ENCODE peak calls at places on chromosomes 6 and 20, in ten cellular contexts. One of them, this sample, is unnamed.

GRCh38 chr20:62740286-62741141 is 31.9 kb downstream of the NTSR1 start:
- DNase-seq in endothelial cell: no peak
- DNase-seq in Right ventricle myocardium superior: peak
- DNase-seq in activated B cell treated with CpG ODN at 0.5 μM for 24 hours: peak
- DNase-seq in RPMI8226: peak
- DNase-seq in Ammon's horn: no peak
- DNase-seq in substantia nigra: no peak
- DNase-seq in T-helper 1 cell: peak
- DNase-seq in AG04450: peak
- DNase-seq in NCI-H2107: no peak
- DNase-seq in this sample: no peak

GRCh38 chr20:11287156-11287555 is 613.4 kb upstream of the JAG1 start:
- DNase-seq in activated B cell treated with CpG ODN at 0.5 μM for 24 hours: no peak
- DNase-seq in NCI-H2107: no peak
- DNase-seq in Ammon's horn: no peak
- DNase-seq in RPMI8226: no peak
- DNase-seq in Right ventricle myocardium superior: no peak
- DNase-seq in AG04450: no peak
- DNase-seq in T-helper 1 cell: no peak
- DNase-seq in substantia nigra: no peak
- DNase-seq in endothelial cell: no peak
- DNase-seq in this sample: no peak

GRCh38 chr6:17519120-17519519 is 81.0 kb upstream of the FAM8A1 start:
- DNase-seq in activated B cell treated with CpG ODN at 0.5 μM for 24 hours: no peak
- DNase-seq in endothelial cell: no peak
- DNase-seq in Right ventricle myocardium superior: no peak
- DNase-seq in RPMI8226: no peak
- DNase-seq in Ammon's horn: no peak
- DNase-seq in AG04450: no peak
- DNase-seq in T-helper 1 cell: no peak
- DNase-seq in substantia nigra: no peak
- DNase-seq in NCI-H2107: no peak
- DNase-seq in this sample: no peak

GRCh38 chr20:3777726-3778629 is 3.3 kb downstream of the SPEF1 start:
- DNase-seq in activated B cell treated with CpG ODN at 0.5 μM for 24 hours: peak
- DNase-seq in Ammon's horn: peak
- DNase-seq in endothelial cell: peak
- DNase-seq in Right ventricle myocardium superior: peak
- DNase-seq in substantia nigra: no peak
- DNase-seq in T-helper 1 cell: peak
- DNase-seq in AG04450: no peak
- DNase-seq in NCI-H2107: no peak
- DNase-seq in RPMI8226: peak
- DNase-seq in this sample: no peak

GRCh38 chr6:65170273-65170672 is 536.8 kb downstream of the EYS start:
- DNase-seq in endothelial cell: no peak
- DNase-seq in substantia nigra: no peak
- DNase-seq in AG04450: no peak
- DNase-seq in RPMI8226: no peak
- DNase-seq in Right ventricle myocardium superior: no peak
- DNase-seq in NCI-H2107: no peak
- DNase-seq in T-helper 1 cell: no peak
- DNase-seq in Ammon's horn: no peak
- DNase-seq in activated B cell treated with CpG ODN at 0.5 μM for 24 hours: no peak
- DNase-seq in this sample: no peak

GRCh38 chr6:157188213-157188612 is 135.1 kb downstream of the TMEM242 start:
- DNase-seq in Ammon's horn: no peak
- DNase-seq in NCI-H2107: no peak
- DNase-seq in Right ventricle myocardium superior: no peak
- DNase-seq in substantia nigra: no peak
- DNase-seq in activated B cell treated with CpG ODN at 0.5 μM for 24 hours: no peak
- DNase-seq in T-helper 1 cell: no peak
- DNase-seq in AG04450: peak
- DNase-seq in endothelial cell: no peak
- DNase-seq in RPMI8226: no peak
- DNase-seq in this sample: no peak

GRCh38 chr6:56986611-56987010 is 31.7 kb downstream of the BEND6 start:
- DNase-seq in endothelial cell: no peak
- DNase-seq in substantia nigra: no peak
- DNase-seq in NCI-H2107: no peak
- DNase-seq in Right ventricle myocardium superior: no peak
- DNase-seq in AG04450: no peak
- DNase-seq in activated B cell treated with CpG ODN at 0.5 μM for 24 hours: no peak
- DNase-seq in Ammon's horn: no peak
- DNase-seq in T-helper 1 cell: no peak
- DNase-seq in RPMI8226: no peak
- DNase-seq in this sample: no peak

GRCh38 chr6:158560787-158561246 is 926 bp downstream of the TMEM181 start:
- DNase-seq in substantia nigra: no peak
- DNase-seq in RPMI8226: peak
- DNase-seq in Ammon's horn: no peak
- DNase-seq in endothelial cell: no peak
- DNase-seq in NCI-H2107: no peak
- DNase-seq in T-helper 1 cell: no peak
- DNase-seq in activated B cell treated with CpG ODN at 0.5 μM for 24 hours: peak
- DNase-seq in Right ventricle myocardium superior: no peak
- DNase-seq in AG04450: no peak
- DNase-seq in this sample: no peak

GRCh38 chr20:21529863-21530262 is 16.0 kb upstream of the NKX2-2 start:
- DNase-seq in substantia nigra: no peak
- DNase-seq in activated B cell treated with CpG ODN at 0.5 μM for 24 hours: no peak
- DNase-seq in T-helper 1 cell: no peak
- DNase-seq in Right ventricle myocardium superior: no peak
- DNase-seq in RPMI8226: no peak
- DNase-seq in Ammon's horn: peak
- DNase-seq in NCI-H2107: no peak
- DNase-seq in AG04450: no peak
- DNase-seq in endothelial cell: no peak
- DNase-seq in this sample: no peak

GRCh38 chr20:58888521-58889333 is 36.2 kb downstream of the GNAS start:
- DNase-seq in NCI-H2107: no peak
- DNase-seq in Ammon's horn: peak
- DNase-seq in endothelial cell: peak
- DNase-seq in substantia nigra: peak
- DNase-seq in RPMI8226: peak
- DNase-seq in Right ventricle myocardium superior: peak
- DNase-seq in activated B cell treated with CpG ODN at 0.5 μM for 24 hours: peak
- DNase-seq in T-helper 1 cell: peak
- DNase-seq in AG04450: no peak
- DNase-seq in this sample: no peak

GRCh38 chr6:23111984-23112383 is 542.6 kb downstream of the HDGFL1 start:
- DNase-seq in Right ventricle myocardium superior: no peak
- DNase-seq in RPMI8226: no peak
- DNase-seq in endothelial cell: no peak
- DNase-seq in Ammon's horn: no peak
- DNase-seq in AG04450: peak
- DNase-seq in NCI-H2107: no peak
- DNase-seq in activated B cell treated with CpG ODN at 0.5 μM for 24 hours: no peak
- DNase-seq in substantia nigra: no peak
- DNase-seq in T-helper 1 cell: no peak
- DNase-seq in this sample: no peak

GRCh38 chr20:24720957-24721356 is 228.1 kb upstream of the CST7 start:
- DNase-seq in AG04450: no peak
- DNase-seq in T-helper 1 cell: no peak
- DNase-seq in activated B cell treated with CpG ODN at 0.5 μM for 24 hours: no peak
- DNase-seq in NCI-H2107: no peak
- DNase-seq in Ammon's horn: no peak
- DNase-seq in RPMI8226: no peak
- DNase-seq in endothelial cell: no peak
- DNase-seq in substantia nigra: no peak
- DNase-seq in Right ventricle myocardium superior: no peak
- DNase-seq in this sample: no peak

GRCh38 chr20:37845261-37845681 is 57.7 kb upstream of the VSTM2L start:
- DNase-seq in substantia nigra: no peak
- DNase-seq in Ammon's horn: no peak
- DNase-seq in activated B cell treated with CpG ODN at 0.5 μM for 24 hours: no peak
- DNase-seq in T-helper 1 cell: no peak
- DNase-seq in Right ventricle myocardium superior: peak
- DNase-seq in endothelial cell: no peak
- DNase-seq in NCI-H2107: no peak
- DNase-seq in AG04450: no peak
- DNase-seq in RPMI8226: no peak
- DNase-seq in this sample: no peak

GRCh38 chr6:134372603-134373281 is 54.8 kb upstream of the SGK1 start:
- DNase-seq in T-helper 1 cell: no peak
- DNase-seq in Ammon's horn: peak
- DNase-seq in endothelial cell: no peak
- DNase-seq in RPMI8226: no peak
- DNase-seq in substantia nigra: no peak
- DNase-seq in Right ventricle myocardium superior: peak
- DNase-seq in activated B cell treated with CpG ODN at 0.5 μM for 24 hours: no peak
- DNase-seq in NCI-H2107: no peak
- DNase-seq in AG04450: no peak
- DNase-seq in this sample: no peak

GRCh38 chr20:8133816-8134451 is 1.9 kb downstream of the PLCB1 start:
- DNase-seq in NCI-H2107: no peak
- DNase-seq in T-helper 1 cell: no peak
- DNase-seq in endothelial cell: no peak
- DNase-seq in RPMI8226: no peak
- DNase-seq in Right ventricle myocardium superior: no peak
- DNase-seq in Ammon's horn: no peak
- DNase-seq in substantia nigra: no peak
- DNase-seq in activated B cell treated with CpG ODN at 0.5 μM for 24 hours: no peak
- DNase-seq in AG04450: no peak
- DNase-seq in this sample: no peak

GRCh38 chr6:88650029-88650619 is 313.3 kb downstream of the RNGTT start:
- DNase-seq in activated B cell treated with CpG ODN at 0.5 μM for 24 hours: no peak
- DNase-seq in T-helper 1 cell: no peak
- DNase-seq in substantia nigra: no peak
- DNase-seq in Right ventricle myocardium superior: no peak
- DNase-seq in AG04450: peak
- DNase-seq in RPMI8226: peak
- DNase-seq in NCI-H2107: no peak
- DNase-seq in Ammon's horn: peak
- DNase-seq in endothelial cell: no peak
- DNase-seq in this sample: no peak

GRCh38 chr6:109527989-109528388 is 45.0 kb upstream of the ZBTB24 start:
- DNase-seq in Right ventricle myocardium superior: no peak
- DNase-seq in AG04450: no peak
- DNase-seq in endothelial cell: no peak
- DNase-seq in Ammon's horn: no peak
- DNase-seq in T-helper 1 cell: no peak
- DNase-seq in activated B cell treated with CpG ODN at 0.5 μM for 24 hours: no peak
- DNase-seq in RPMI8226: no peak
- DNase-seq in substantia nigra: no peak
- DNase-seq in NCI-H2107: no peak
- DNase-seq in this sample: no peak

GRCh38 chr6:130824978-130825694 is 2.1 kb upstream of the SMLR1 start:
- DNase-seq in activated B cell treated with CpG ODN at 0.5 μM for 24 hours: no peak
- DNase-seq in T-helper 1 cell: no peak
- DNase-seq in Ammon's horn: no peak
- DNase-seq in NCI-H2107: no peak
- DNase-seq in endothelial cell: no peak
- DNase-seq in AG04450: no peak
- DNase-seq in Right ventricle myocardium superior: no peak
- DNase-seq in substantia nigra: no peak
- DNase-seq in RPMI8226: no peak
- DNase-seq in this sample: no peak

GRCh38 chr6:30357678-30358339 is 12.9 kb downstream of the RPP21 start:
- DNase-seq in activated B cell treated with CpG ODN at 0.5 μM for 24 hours: peak
- DNase-seq in RPMI8226: peak
- DNase-seq in AG04450: peak
- DNase-seq in endothelial cell: peak
- DNase-seq in T-helper 1 cell: peak
- DNase-seq in NCI-H2107: peak
- DNase-seq in Right ventricle myocardium superior: no peak
- DNase-seq in substantia nigra: no peak
- DNase-seq in Ammon's horn: peak
- DNase-seq in this sample: peak

GRCh38 chr6:338815-339262 is 46.6 kb downstream of the DUSP22 start:
- DNase-seq in Right ventricle myocardium superior: no peak
- DNase-seq in activated B cell treated with CpG ODN at 0.5 μM for 24 hours: no peak
- DNase-seq in Ammon's horn: no peak
- DNase-seq in RPMI8226: no peak
- DNase-seq in NCI-H2107: no peak
- DNase-seq in AG04450: no peak
- DNase-seq in endothelial cell: no peak
- DNase-seq in T-helper 1 cell: no peak
- DNase-seq in substantia nigra: no peak
- DNase-seq in this sample: no peak